ENCODE peak calls at places on chromosomes 3 and 15, in ten cellular contexts. M, X, S, J, I, T, Q, E, H and C are unnamed samples.

GRCh38 chr15:71571641-71572040 is 238.7 kb upstream of the NR2E3 start:
- DNase-seq in M (no peak), X (no peak), S (no peak), J (no peak), I (no peak), T (no peak), Q (no peak), E (no peak), H (no peak), C (no peak)

GRCh38 chr15:50786871-50787270 is 21.4 kb upstream of the SPPL2A start:
- DNase-seq in M (no peak), X (no peak), S (no peak), J (no peak), I (no peak), T (no peak), Q (no peak), E (no peak), H (no peak), C (no peak)

GRCh38 chr3:52429031-52429430 is 15.9 kb downstream of the SEMA3G start:
- DNase-seq in M (no peak), X (no peak), S (no peak), J (no peak), I (no peak), T (no peak), Q (peak), E (no peak), H (no peak), C (no peak)

GRCh38 chr3:50503504-50503903 is at the start of gene CACNA2D2:
- DNase-seq in M (peak), X (peak), S (peak), J (peak), I (peak), T (peak), Q (peak), E (no peak), H (peak), C (no peak)

GRCh38 chr3:150146891-150147761 is 176.4 kb upstream of the PFN2 start:
- DNase-seq in M (no peak), X (no peak), S (no peak), J (no peak), I (no peak), T (no peak), Q (no peak), E (peak), H (no peak), C (peak)

GRCh38 chr15:92612891-92613290 is 42.7 kb downstream of the FAM174B start:
- DNase-seq in M (no peak), X (no peak), S (no peak), J (no peak), I (no peak), T (no peak), Q (no peak), E (no peak), H (peak), C (no peak)

GRCh38 chr3:141782386-141782932 is 19.3 kb downstream of the GRK7 start:
- DNase-seq in M (no peak), X (peak), S (peak), J (no peak), I (peak), T (no peak), Q (no peak), E (peak), H (peak), C (peak)

GRCh38 chr15:74523982-74524381 is 17.0 kb upstream of the ARID3B start:
- DNase-seq in M (no peak), X (no peak), S (no peak), J (no peak), I (no peak), T (no peak), Q (no peak), E (no peak), H (no peak), C (no peak)

GRCh38 chr3:169245631-169246030 is 417.9 kb downstream of the MECOM start:
- DNase-seq in M (no peak), X (no peak), S (no peak), J (no peak), I (no peak), T (no peak), Q (no peak), E (no peak), H (no peak), C (no peak)

GRCh38 chr3:155356594-155357370 is 63.3 kb upstream of the STRIT1 start:
- DNase-seq in M (no peak), X (peak), S (peak), J (peak), I (peak), T (no peak), Q (no peak), E (no peak), H (no peak), C (peak)

GRCh38 chr3:196064006-196064405 is 17.9 kb downstream of the TFRC start:
- DNase-seq in M (no peak), X (no peak), S (no peak), J (no peak), I (no peak), T (no peak), Q (no peak), E (peak), H (no peak), C (no peak)

GRCh38 chr3:45689787-45690145 is 570 bp downstream of the SACM1L start:
- DNase-seq in M (no peak), X (no peak), S (no peak), J (no peak), I (no peak), T (no peak), Q (no peak), E (no peak), H (no peak), C (no peak)

GRCh38 chr3:30516238-30516637 is 90.2 kb upstream of the TGFBR2 start:
- DNase-seq in M (no peak), X (no peak), S (no peak), J (no peak), I (no peak), T (no peak), Q (no peak), E (peak), H (no peak), C (peak)

GRCh38 chr3:160921020-160921635 is 165.1 kb downstream of the PPM1L start:
- DNase-seq in M (no peak), X (peak), S (peak), J (peak), I (peak), T (no peak), Q (no peak), E (peak), H (peak), C (peak)

GRCh38 chr3:128605091-128606046 is 45.2 kb downstream of the RPN1 start:
- DNase-seq in M (no peak), X (no peak), S (no peak), J (no peak), I (no peak), T (no peak), Q (no peak), E (no peak), H (no peak), C (no peak)

GRCh38 chr3:192897005-192897404 is 20.7 kb downstream of the MB21D2 start:
- DNase-seq in M (no peak), X (no peak), S (no peak), J (no peak), I (no peak), T (no peak), Q (no peak), E (no peak), H (no peak), C (no peak)

GRCh38 chr3:58597770-58598310 is 20.6 kb upstream of the FAM107A start:
- DNase-seq in M (no peak), X (no peak), S (no peak), J (no peak), I (no peak), T (no peak), Q (no peak), E (no peak), H (no peak), C (no peak)

GRCh38 chr15:48851956-48852355 is 26.0 kb upstream of the EID1 start:
- DNase-seq in M (no peak), X (no peak), S (no peak), J (no peak), I (no peak), T (no peak), Q (no peak), E (no peak), H (no peak), C (no peak)

GRCh38 chr15:96334017-96334704 is 3.7 kb downstream of the NR2F2 start:
- DNase-seq in M (no peak), X (peak), S (peak), J (peak), I (peak), T (no peak), Q (peak), E (peak), H (peak), C (peak)

GRCh38 chr3:33146791-33147445 is 33.1 kb downstream of the CRTAP start:
- DNase-seq in M (no peak), X (no peak), S (peak), J (no peak), I (peak), T (no peak), Q (no peak), E (peak), H (no peak), C (peak)

GRCh38 chr15:91271565-91272153 is 171.6 kb downstream of the SV2B start:
- DNase-seq in M (peak), X (peak), S (peak), J (peak), I (peak), T (peak), Q (no peak), E (peak), H (peak), C (peak)

GRCh38 chr15:88191806-88192165 is 64.8 kb downstream of the NTRK3 start:
- DNase-seq in M (no peak), X (no peak), S (no peak), J (no peak), I (no peak), T (no peak), Q (no peak), E (no peak), H (no peak), C (no peak)

GRCh38 chr3:31377045-31377642 is 155.6 kb upstream of the STT3B start:
- DNase-seq in M (no peak), X (no peak), S (no peak), J (no peak), I (no peak), T (no peak), Q (no peak), E (peak), H (no peak), C (peak)

GRCh38 chr15:72472907-72473669 is 1.0 kb upstream of the ARIH1 start:
- DNase-seq in M (no peak), X (no peak), S (no peak), J (no peak), I (peak), T (no peak), Q (no peak), E (peak), H (no peak), C (peak)

GRCh38 chr15:93359037-93359779 is 270.2 kb upstream of the RGMA start:
- DNase-seq in M (no peak), X (no peak), S (no peak), J (no peak), I (no peak), T (no peak), Q (no peak), E (no peak), H (no peak), C (no peak)

GRCh38 chr3:377158-377561 is 180.6 kb downstream of the CHL1 start:
- DNase-seq in M (no peak), X (peak), S (peak), J (peak), I (peak), T (no peak), Q (no peak), E (peak), H (no peak), C (peak)

GRCh38 chr15:38622317-38622716 is 57.7 kb upstream of the RASGRP1 start:
- DNase-seq in M (no peak), X (no peak), S (no peak), J (no peak), I (no peak), T (no peak), Q (no peak), E (no peak), H (no peak), C (no peak)

GRCh38 chr3:122080188-122080587 is 25.0 kb downstream of the CD86 start:
- DNase-seq in M (no peak), X (no peak), S (no peak), J (no peak), I (no peak), T (no peak), Q (no peak), E (no peak), H (no peak), C (no peak)

GRCh38 chr3:128312271-128312670 is 154.4 kb downstream of the DNAJB8 start:
- DNase-seq in M (no peak), X (peak), S (no peak), J (no peak), I (no peak), T (no peak), Q (no peak), E (no peak), H (peak), C (no peak)

GRCh38 chr3:140850210-140850955 is 91.3 kb upstream of the SLC25A36 start:
- DNase-seq in M (no peak), X (no peak), S (no peak), J (no peak), I (no peak), T (no peak), Q (no peak), E (no peak), H (no peak), C (no peak)

GRCh38 chr3:100403956-100404548 is 2.7 kb downstream of the LNP1 start:
- DNase-seq in M (no peak), X (no peak), S (no peak), J (no peak), I (peak), T (no peak), Q (no peak), E (no peak), H (no peak), C (no peak)

GRCh38 chr3:186425788-186426730 is 64.0 kb upstream of the DGKG start:
- DNase-seq in M (no peak), X (peak), S (peak), J (peak), I (peak), T (no peak), Q (no peak), E (peak), H (no peak), C (peak)

GRCh38 chr3:153974614-153975013 is 146.6 kb upstream of the ARHGEF26 start:
- DNase-seq in M (no peak), X (no peak), S (no peak), J (no peak), I (no peak), T (no peak), Q (no peak), E (no peak), H (no peak), C (no peak)

GRCh38 chr3:124395165-124395564 is 335.1 kb upstream of the UMPS start:
- DNase-seq in M (no peak), X (no peak), S (no peak), J (no peak), I (no peak), T (no peak), Q (no peak), E (no peak), H (peak), C (no peak)
- H3K4me3 ChIP-seq in M (no peak), X (no peak), S (no peak), J (no peak), I (no peak), T (no peak), Q (no peak), E (no peak), H (no peak), C (no peak)

DNA sequence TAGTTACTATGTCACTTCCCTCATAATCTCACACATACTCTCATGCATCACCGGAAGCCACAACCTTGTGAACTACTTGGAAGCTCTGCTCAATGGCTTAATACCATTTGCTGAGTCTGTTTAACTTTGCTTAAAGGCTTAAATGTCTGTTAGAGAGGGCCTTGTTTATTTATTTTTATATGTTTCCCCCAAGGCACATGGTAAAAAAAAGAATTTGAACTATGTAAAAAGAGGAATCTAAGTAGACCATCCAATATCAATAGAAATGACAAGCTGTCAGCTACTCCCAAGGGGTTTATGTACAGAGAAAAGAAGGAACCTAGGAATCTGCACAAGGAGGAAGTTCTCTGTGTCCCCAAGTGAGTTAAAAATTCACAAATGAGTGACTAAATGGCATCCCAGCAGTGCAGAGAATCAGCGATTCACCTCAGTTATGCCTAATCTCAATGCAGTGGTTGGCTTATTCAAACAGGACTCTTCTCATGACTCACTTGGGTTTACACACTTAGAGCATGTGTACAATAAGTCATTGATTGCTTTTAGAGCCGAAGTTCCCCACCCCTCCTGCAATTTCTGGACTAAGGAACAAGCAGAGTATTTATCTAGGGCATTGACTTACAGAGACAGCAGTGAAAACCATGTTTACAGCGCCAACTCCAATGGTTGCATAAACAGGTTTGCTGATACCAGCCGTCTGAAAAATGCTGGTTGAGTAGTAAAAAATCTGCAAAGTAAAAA is 24.4 kb downstream of the SLC2A2 start:
- DNase-seq in M (no peak), X (no peak), S (no peak), J (no peak), I (no peak), T (no peak), Q (no peak), E (peak), H (no peak), C (peak)
- H3K4me3 ChIP-seq in M (no peak), X (no peak), S (no peak), J (no peak), I (no peak), T (no peak), Q (no peak), E (no peak), H (no peak), C (no peak)

GRCh38 chr15:75577401-75578205 is 1.5 kb downstream of the PTPN9 start:
- DNase-seq in M (no peak), X (peak), S (peak), J (no peak), I (no peak), T (no peak), Q (no peak), E (peak), H (no peak), C (peak)
- H3K4me3 ChIP-seq in M (peak), X (peak), S (peak), J (peak), I (peak), T (peak), Q (peak), E (peak), H (peak), C (peak)

GRCh38 chr15:78749831-78750230 is 61.4 kb downstream of the ADAMTS7 start:
- DNase-seq in M (no peak), X (peak), S (no peak), J (no peak), I (no peak), T (no peak), Q (peak), E (no peak), H (no peak), C (no peak)

GRCh38 chr15:78752492-78753358 is 58.5 kb downstream of the ADAMTS7 start:
- DNase-seq in M (no peak), X (no peak), S (no peak), J (peak), I (no peak), T (no peak), Q (no peak), E (no peak), H (peak), C (no peak)

GRCh38 chr15:78751602-78751979 is 59.7 kb downstream of the ADAMTS7 start:
- DNase-seq in M (no peak), X (no peak), S (no peak), J (no peak), I (no peak), T (no peak), Q (no peak), E (no peak), H (no peak), C (no peak)

GRCh38 chr15:78750566-78750965 is 60.7 kb downstream of the ADAMTS7 start:
- DNase-seq in M (no peak), X (no peak), S (no peak), J (no peak), I (no peak), T (no peak), Q (peak), E (peak), H (peak), C (no peak)
- H3K4me3 ChIP-seq in M (no peak), X (no peak), S (peak), J (no peak), I (no peak), T (no peak), Q (no peak), E (no peak), H (no peak), C (peak)